ENCODE peak calls at places on chromosomes 7 and 10, in seven cellular contexts. O is A549, A is heart right ventricle, Y is OCI-LY7, N is mammary epithelial cell, Z is lower lobe of right lung, X is colonic mucosa. C is an unnamed sample.
A peak's percentile ranks its signal among the peaks of the same experiment; 100 is the strongest.

GRCh38 chr7:34849163-34849960 is 187.9 kb downstream of the DPY19L1 start:
- DNase-seq in O (peak; percentile 27), A (no peak), Y (no peak), N (peak; percentile 14), Z (no peak), X (no peak), C (no peak)

GRCh38 chr7:141960687-141961422 is 12.7 kb downstream of the TAS2R38 start:
- DNase-seq in O (no peak), A (no peak), Y (peak; percentile 78), N (no peak), Z (no peak), X (no peak), C (no peak)

GRCh38 chr7:517848-518629 is 1.6 kb downstream of the PDGFA start:
- DNase-seq in O (peak; percentile 51), A (peak; percentile 72), Y (no peak), N (peak; percentile 59), Z (peak; percentile 80), X (peak; percentile 72), C (peak; percentile 85)

GRCh38 chr10:67602268-67602950 is 93.6 kb downstream of the CTNNA3 start:
- DNase-seq in O (no peak), A (no peak), Y (no peak), N (peak; percentile 64), Z (no peak), X (no peak), C (no peak)

GRCh38 chr7:19062216-19062615 is 55.2 kb downstream of the TWIST1 start:
- DNase-seq in O (no peak), A (no peak), Y (no peak), N (no peak), Z (no peak), X (no peak), C (no peak)

GRCh38 chr7:128940494-128941322 is 3.0 kb downstream of the IRF5 start:
- DNase-seq in O (no peak), A (peak; percentile 69), Y (peak; percentile 93), N (no peak), Z (peak; percentile 89), X (peak; percentile 54), C (peak; percentile 78)

GRCh38 chr10:14306201-14306600 is 24.5 kb downstream of the FRMD4A start:
- DNase-seq in O (no peak), A (no peak), Y (no peak), N (no peak), Z (no peak), X (no peak), C (no peak)

GRCh38 chr10:132459252-132460028 is 62.4 kb downstream of the PWWP2B start:
- DNase-seq in O (no peak), A (peak; percentile 12), Y (no peak), N (no peak), Z (peak; percentile 42), X (peak; percentile 77), C (no peak)

GRCh38 chr10:116716381-116716780 is 26.0 kb downstream of the HSPA12A start:
- DNase-seq in O (no peak), A (peak; percentile 40), Y (no peak), N (no peak), Z (no peak), X (no peak), C (no peak)

GRCh38 chr10:52570490-52570889 is 202.1 kb downstream of the MBL2 start:
- DNase-seq in O (no peak), A (no peak), Y (no peak), N (no peak), Z (no peak), X (no peak), C (no peak)

GRCh38 chr10:126749030-126749655 is 78.7 kb upstream of the C10orf90 start:
- DNase-seq in O (peak; percentile 55), A (peak; percentile 53), Y (peak; percentile 38), N (peak; percentile 51), Z (peak; percentile 74), X (peak; percentile 75), C (no peak)

GRCh38 chr10:7320072-7320471 is 90.8 kb downstream of the SFMBT2 start:
- DNase-seq in O (no peak), A (no peak), Y (no peak), N (no peak), Z (no peak), X (no peak), C (no peak)

GRCh38 chr10:34223658-34224057 is 591.4 kb downstream of the PARD3 start:
- DNase-seq in O (no peak), A (no peak), Y (no peak), N (no peak), Z (no peak), X (no peak), C (no peak)

GRCh38 chr10:133279961-133280283 is 3.3 kb upstream of the ADAM8 start:
- DNase-seq in O (no peak), A (no peak), Y (no peak), N (no peak), Z (no peak), X (no peak), C (no peak)

GRCh38 chr10:46550076-46550790 is 6.2 kb downstream of the GPRIN2 start:
- DNase-seq in O (no peak), A (no peak), Y (no peak), N (no peak), Z (peak; percentile 52), X (no peak), C (peak; percentile 8)

GRCh38 chr10:112307631-112308502 is 24.7 kb downstream of the TECTB start:
- DNase-seq in O (peak; percentile 53), A (no peak), Y (peak; percentile 35), N (peak; percentile 38), Z (peak; percentile 50), X (peak; percentile 37), C (no peak)

GRCh38 chr7:98321301-98321700 is 39.8 kb downstream of the BRI3 start:
- DNase-seq in O (no peak), A (no peak), Y (no peak), N (no peak), Z (no peak), X (no peak), C (no peak)

GRCh38 chr7:105837765-105838241 is 38.6 kb downstream of the ATXN7L1 start:
- DNase-seq in O (no peak), A (peak; percentile 30), Y (no peak), N (no peak), Z (peak; percentile 74), X (no peak), C (no peak)

GRCh38 chr10:18104223-18104872 is 35.9 kb upstream of the CACNB2 start:
- DNase-seq in O (peak; percentile 33), A (peak; percentile 30), Y (peak; percentile 39), N (peak; percentile 8), Z (peak; percentile 54), X (peak; percentile 64), C (peak; percentile 70)

GRCh38 chr10:29238531-29239080 is 50.3 kb upstream of the LYZL1 start:
- DNase-seq in O (no peak), A (no peak), Y (no peak), N (no peak), Z (no peak), X (no peak), C (no peak)

GRCh38 chr7:47816647-47817046 is 131.6 kb downstream of the PKD1L1 start:
- DNase-seq in O (no peak), A (no peak), Y (no peak), N (peak; percentile 39), Z (no peak), X (no peak), C (peak; percentile 78)

GRCh38 chr10:80924063-80924952 is 386.6 kb downstream of the SH2D4B start:
- DNase-seq in O (peak; percentile 7), A (no peak), Y (peak; percentile 42), N (peak; percentile 21), Z (no peak), X (peak; percentile 63), C (no peak)

GRCh38 chr7:9945131-9945530 is 1028.5 kb upstream of the PHF14 start:
- DNase-seq in O (no peak), A (no peak), Y (no peak), N (no peak), Z (no peak), X (no peak), C (no peak)

GRCh38 chr7:135799881-135800280 is 51.3 kb upstream of the FAM180A start:
- DNase-seq in O (no peak), A (no peak), Y (no peak), N (no peak), Z (no peak), X (no peak), C (no peak)

GRCh38 chr10:64505496-64505895 is 984.3 kb downstream of the REEP3 start:
- DNase-seq in O (no peak), A (no peak), Y (no peak), N (no peak), Z (no peak), X (no peak), C (no peak)

GRCh38 chr10:127148066-127148932 is 48.1 kb downstream of the INSYN2A start:
- DNase-seq in O (peak; percentile 43), A (no peak), Y (no peak), N (peak; percentile 82), Z (no peak), X (no peak), C (no peak)

GRCh38 chr7:142168746-142169145 is 57.2 kb downstream of the MGAM2 start:
- DNase-seq in O (no peak), A (no peak), Y (no peak), N (peak; percentile 18), Z (no peak), X (no peak), C (no peak)

GRCh38 chr10:89644967-89645741 is at the start of gene PANK1:
- DNase-seq in O (peak; percentile 88), A (peak; percentile 75), Y (peak; percentile 76), N (peak; percentile 94), Z (peak; percentile 83), X (peak; percentile 85), C (peak; percentile 86)
- H3K4me1 ChIP-seq in O (peaks cover 16% of the 10 kb centered on the region), A (no peaks in the 10 kb centered on the region), Y (peaks cover 32% of the 10 kb centered on the region), N (peaks cover 18% of the 10 kb centered on the region), Z (peaks cover 24% of the 10 kb centered on the region), X (peaks cover 4% of the 10 kb centered on the region), C (no peaks in the 10 kb centered on the region)

DNA sequence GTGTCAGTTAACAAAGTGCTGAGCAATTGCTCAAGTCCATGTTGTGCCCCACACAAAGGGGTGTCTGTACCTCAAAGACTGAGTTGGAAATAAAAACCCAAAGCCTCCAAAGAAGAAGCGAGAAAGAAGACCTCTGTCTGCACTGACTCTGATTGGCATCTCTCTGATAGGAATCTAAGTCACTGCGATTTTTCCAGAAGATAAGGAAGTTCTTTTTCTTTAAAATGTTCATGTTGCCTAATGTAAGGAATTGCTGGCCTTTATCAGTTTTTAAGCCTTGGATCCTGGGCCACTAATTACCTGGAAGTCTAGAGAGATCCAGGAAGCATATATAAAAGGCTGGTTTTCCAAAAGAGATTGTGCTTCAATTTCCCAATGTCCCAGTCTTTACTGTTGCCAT is 24.1 kb upstream of the MET start:
- DNase-seq in O (no peak), A (no peak), Y (no peak), N (no peak), Z (no peak), X (no peak), C (no peak)
- TF ChIP-seq CTCF in O (no peak), A (no peak), Y (no peak), N (no peak), Z (no peak), X (no peak), C (no peak)

DNA sequence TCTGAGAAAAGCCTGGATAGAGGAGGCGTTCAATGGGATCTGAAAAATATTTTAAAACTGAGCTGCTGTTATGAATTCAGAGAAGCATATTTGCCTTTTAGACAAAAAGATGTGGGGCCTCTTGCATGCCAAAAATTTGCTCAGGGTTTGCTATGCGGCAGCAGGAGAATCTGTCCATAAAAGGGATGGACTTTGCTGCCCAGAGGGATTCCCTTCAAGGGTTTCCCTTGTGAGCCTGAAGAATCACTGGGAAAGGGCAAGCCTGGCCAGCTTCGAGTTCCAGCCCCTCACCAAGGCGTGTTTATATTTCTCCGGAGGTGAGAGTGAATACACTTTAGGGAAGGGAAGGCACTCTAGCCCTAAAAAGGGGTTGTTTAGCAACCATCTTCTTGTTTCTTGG is 55.5 kb upstream of the CALD1 start:
- DNase-seq in O (no peak), A (no peak), Y (no peak), N (no peak), Z (no peak), X (no peak), C (no peak)
- H3K4me1 ChIP-seq in O (no peaks in the 10 kb centered on the region), A (peaks cover 2% of the 10 kb centered on the region), Y (no peaks in the 10 kb centered on the region), N (no peaks in the 10 kb centered on the region), Z (peaks cover 6% of the 10 kb centered on the region), X (no peaks in the 10 kb centered on the region), C (peaks cover 54% of the 10 kb centered on the region)

GRCh38 chr7:25476863-25477262 is 248.6 kb upstream of the NPVF start:
- DNase-seq in O (no peak), A (no peak), Y (no peak), N (no peak), Z (no peak), X (no peak), C (no peak)
- TF ChIP-seq CTCF in O (no peak), A (no peak), Y (no peak), N (no peak), Z (no peak), X (no peak), C (no peak)

C was measured in ascending aorta.